ENCODE peak calls at places on chromosomes 16 and 17, in ten cellular contexts. S, I, E, F, V, Z, O, K, W and L are unnamed samples.
A peak's percentile ranks its signal among the peaks of the same experiment; 100 is the strongest.

GRCh38 chr17:22462461-22462860 is 770.1 kb downstream of the KCNJ18 start:
- DNase-seq in S (no peak), I (no peak), E (no peak), F (no peak), V (no peak), Z (no peak), O (no peak), K (no peak), W (no peak), L (no peak)

GRCh38 chr16:81693467-81694303 is 85.4 kb upstream of the PLCG2 start:
- DNase-seq in S (peak; percentile 52), I (no peak), E (no peak), F (no peak), V (no peak), Z (no peak), O (no peak), K (no peak), W (peak; percentile 65), L (no peak)

GRCh38 chr17:62592305-62593099 is 35.0 kb upstream of the MRC2 start:
- DNase-seq in S (no peak), I (no peak), E (no peak), F (no peak), V (no peak), Z (no peak), O (no peak), K (peak; percentile 7), W (no peak), L (no peak)

GRCh38 chr17:63542942-63543821 is 7.1 kb upstream of the DCAF7 start:
- DNase-seq in S (no peak), I (no peak), E (no peak), F (no peak), V (no peak), Z (no peak), O (no peak), K (no peak), W (no peak), L (no peak)

GRCh38 chr16:35735403-35736251 is 2276.2 kb downstream of the TP53TG3F start:
- DNase-seq in S (no peak), I (no peak), E (no peak), F (no peak), V (no peak), Z (no peak), O (no peak), K (no peak), W (no peak), L (no peak)

GRCh38 chr16:2008009-2008526 is 1.6 kb downstream of the ZNF598 start:
- DNase-seq in S (no peak), I (no peak), E (no peak), F (peak; percentile 69), V (no peak), Z (peak; percentile 68), O (peak; percentile 71), K (peak; percentile 96), W (peak; percentile 68), L (peak; percentile 61)

GRCh38 chr17:7380855-7381683 is at the start of gene TNK1:
- DNase-seq in S (peak; percentile 51), I (no peak), E (peak; percentile 49), F (no peak), V (no peak), Z (no peak), O (no peak), K (peak; percentile 48), W (no peak), L (no peak)

GRCh38 chr17:58666858-58667267 is 25.0 kb downstream of the TEX14 start:
- DNase-seq in S (peak; percentile 45), I (peak; percentile 16), E (peak; percentile 48), F (no peak), V (peak; percentile 72), Z (peak; percentile 91), O (no peak), K (no peak), W (no peak), L (peak; percentile 54)

GRCh38 chr16:57944961-57945739 is 25.8 kb downstream of the CNGB1 start:
- DNase-seq in S (no peak), I (no peak), E (no peak), F (no peak), V (no peak), Z (no peak), O (no peak), K (no peak), W (no peak), L (no peak)

GRCh38 chr16:68264128-68265077 is at the start of gene SLC7A6:
- DNase-seq in S (peak; percentile 75), I (peak; percentile 84), E (peak; percentile 74), F (no peak), V (peak; percentile 94), Z (peak; percentile 75), O (peak; percentile 93), K (peak; percentile 93), W (no peak), L (peak; percentile 90)

GRCh38 chr17:49496866-49497146 is 1.7 kb downstream of the NGFR start:
- DNase-seq in S (no peak), I (no peak), E (no peak), F (no peak), V (no peak), Z (no peak), O (no peak), K (peak; percentile 6), W (no peak), L (no peak)

GRCh38 chr16:4769306-4769638 is 2.3 kb upstream of the ZNF500 start:
- DNase-seq in S (no peak), I (no peak), E (no peak), F (no peak), V (no peak), Z (no peak), O (no peak), K (no peak), W (no peak), L (no peak)